ENCODE peak calls at places on chromosomes 12 and 14, in six cellular contexts. R is upper lobe of right lung, K is cardiac fibroblast, I is astrocyte of the spinal cord, V is choroid plexus epithelial cell, J is HCT116. P is an unnamed sample.

GRCh38 chr12:110355080-110355479 is 48.4 kb downstream of the ANAPC7 start:
- DNase-seq in R (no peak), K (no peak), I (no peak), V (peak), J (peak), P (no peak)

GRCh38 chr14:92058006-92058917 is 18.4 kb upstream of the TRIP11 start:
- DNase-seq in R (no peak), K (no peak), I (no peak), V (no peak), J (no peak), P (no peak)

GRCh38 chr12:100724071-100724470 is 70.5 kb upstream of the ANO4 start:
- DNase-seq in R (no peak), K (no peak), I (no peak), V (no peak), J (no peak), P (no peak)

GRCh38 chr12:19916193-19916498 is 452.2 kb upstream of the PDE3A start:
- DNase-seq in R (no peak), K (no peak), I (no peak), V (no peak), J (no peak), P (no peak)

GRCh38 chr12:89075890-89076591 is 276.3 kb downstream of the DUSP6 start:
- DNase-seq in R (no peak), K (no peak), I (no peak), V (peak), J (no peak), P (no peak)

GRCh38 chr14:87155850-87156491 is 837.0 kb downstream of the GALC start:
- DNase-seq in R (no peak), K (no peak), I (no peak), V (no peak), J (no peak), P (no peak)

GRCh38 chr12:89497005-89497404 is 27.6 kb downstream of the GALNT4 start:
- DNase-seq in R (no peak), K (no peak), I (no peak), V (peak), J (no peak), P (no peak)

GRCh38 chr14:68417007-68417659 is 375.7 kb downstream of the ZFP36L1 start:
- DNase-seq in R (no peak), K (no peak), I (no peak), V (no peak), J (no peak), P (no peak)

GRCh38 chr12:127174881-127175280 is 1092.1 kb upstream of the TMEM132C start:
- DNase-seq in R (no peak), K (peak), I (no peak), V (no peak), J (no peak), P (no peak)

GRCh38 chr12:26149963-26150362 is 25.1 kb upstream of the BHLHE41 start:
- DNase-seq in R (no peak), K (no peak), I (no peak), V (no peak), J (no peak), P (no peak)

GRCh38 chr14:26394114-26394855 is 203.5 kb downstream of the NOVA1 start:
- DNase-seq in R (no peak), K (peak), I (peak), V (peak), J (no peak), P (no peak)

GRCh38 chr12:93521225-93521854 is 51.1 kb upstream of the SOCS2 start:
- DNase-seq in R (no peak), K (no peak), I (no peak), V (peak), J (no peak), P (no peak)

GRCh38 chr12:122421815-122422737 is at the start of gene CLIP1:
- DNase-seq in R (peak), K (peak), I (peak), V (peak), J (no peak), P (no peak)

GRCh38 chr14:85063747-85064146 is 466.2 kb upstream of the FLRT2 start:
- DNase-seq in R (no peak), K (no peak), I (no peak), V (no peak), J (no peak), P (no peak)

GRCh38 chr12:100993916-100994315 is 199.3 kb downstream of the ANO4 start:
- DNase-seq in R (no peak), K (no peak), I (no peak), V (no peak), J (no peak), P (no peak)

GRCh38 chr14:76918176-76918750 is 92.1 kb downstream of the LRRC74A start:
- DNase-seq in R (peak), K (peak), I (peak), V (peak), J (no peak), P (no peak)

GRCh38 chr12:93571854-93572711 is at the start of gene SOCS2:
- DNase-seq in R (peak), K (peak), I (no peak), V (peak), J (no peak), P (no peak)

GRCh38 chr14:74913986-74914573 is 9.0 kb downstream of the RPS6KL1 start:
- DNase-seq in R (no peak), K (peak), I (peak), V (peak), J (peak), P (no peak)

GRCh38 chr14:67653651-67654280 is 20.7 kb downstream of the VTI1B start:
- DNase-seq in R (no peak), K (peak), I (no peak), V (peak), J (no peak), P (no peak)

GRCh38 chr14:100679707-100680438 is 46.8 kb upstream of the DLK1 start:
- DNase-seq in R (no peak), K (peak), I (peak), V (peak), J (no peak), P (peak)

GRCh38 chr12:113161415-113162016 is 12.0 kb downstream of the CFAP73 start:
- DNase-seq in R (no peak), K (no peak), I (peak), V (no peak), J (peak), P (no peak)

GRCh38 chr14:104554608-104555401 is 24.8 kb upstream of the C14orf180 start:
- DNase-seq in R (peak), K (no peak), I (no peak), V (no peak), J (no peak), P (no peak)

GRCh38 chr14:97603201-97603600 is 806.0 kb downstream of the VRK1 start:
- DNase-seq in R (no peak), K (no peak), I (no peak), V (no peak), J (no peak), P (no peak)

GRCh38 chr12:32437095-32437515 is 37.7 kb downstream of the FGD4 start:
- DNase-seq in R (no peak), K (peak), I (peak), V (peak), J (peak), P (peak)

GRCh38 chr14:23008836-23009235 is 1.1 kb downstream of the C14orf93 start:
- DNase-seq in R (no peak), K (no peak), I (peak), V (no peak), J (no peak), P (no peak)

DNA sequence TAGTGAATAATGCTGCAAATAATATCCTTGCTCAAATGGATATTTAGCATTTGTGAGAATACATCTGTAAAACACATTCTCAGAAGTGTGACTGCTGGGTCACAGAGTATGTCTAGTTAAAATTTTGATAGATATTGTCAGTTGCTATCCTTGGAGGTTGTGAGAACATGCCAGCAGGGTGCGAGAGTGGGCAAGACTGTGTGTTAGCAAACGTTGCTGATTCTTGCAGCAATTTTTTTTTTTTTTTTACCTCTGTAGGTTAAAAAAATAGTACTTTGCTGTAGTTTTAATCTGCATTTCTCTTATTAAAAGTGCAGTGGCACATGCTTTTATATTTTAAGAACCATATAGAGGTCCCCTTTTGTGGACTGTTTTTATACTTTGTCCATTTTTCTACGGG is 4.5 kb upstream of the NYNRIN start:
- DNase-seq in R (no peak), K (no peak), I (no peak), V (no peak), J (peak), P (no peak)
- TF ChIP-seq CTCF in R (no peak), K (no peak), I (no peak), V (no peak), J (peak), P (no peak)

DNA sequence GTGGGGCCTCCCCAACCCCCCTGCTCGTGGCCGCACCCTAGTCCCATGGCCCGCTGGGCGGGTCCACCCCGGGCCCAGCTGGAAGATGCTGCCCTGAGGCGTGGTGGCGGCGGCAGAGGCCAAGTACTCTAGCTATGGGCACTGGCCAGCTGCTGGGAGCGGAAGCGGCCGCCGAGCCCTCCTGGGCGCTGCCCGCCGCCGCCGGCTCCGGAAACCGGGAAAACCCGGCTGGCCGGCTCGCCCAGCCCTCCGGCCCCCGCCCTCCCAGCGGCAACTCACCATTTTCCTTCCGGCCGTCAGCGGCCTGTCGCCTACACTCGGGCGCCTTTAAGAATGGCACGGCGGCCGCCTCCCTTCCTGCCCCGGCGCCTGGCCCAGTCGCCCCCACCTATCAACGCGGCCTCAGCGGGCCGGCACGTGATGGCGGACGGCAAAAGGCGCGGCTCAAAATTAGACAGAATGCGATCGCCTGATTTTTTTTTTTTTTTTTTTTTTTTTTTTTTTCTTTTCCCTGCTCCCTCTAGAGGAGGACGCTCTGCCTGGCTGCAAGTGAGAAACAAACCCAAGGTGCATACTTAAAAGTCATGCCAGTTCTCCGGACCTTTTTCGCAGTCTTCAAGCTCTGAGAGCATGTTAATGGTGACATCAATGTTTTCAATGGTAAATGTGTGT is at the start of gene GMFB:
- DNase-seq in R (peak), K (peak), I (peak), V (peak), J (peak), P (peak)
- TF ChIP-seq CTCF in R (peak), K (peak), I (peak), V (peak), J (peak), P (peak)

GRCh38 chr12:129949652-129950051 is 45.8 kb upstream of the TMEM132D start:
- DNase-seq in R (no peak), K (no peak), I (no peak), V (no peak), J (no peak), P (no peak)
- TF ChIP-seq CTCF in R (no peak), K (no peak), I (no peak), V (no peak), J (no peak), P (no peak)

DNA sequence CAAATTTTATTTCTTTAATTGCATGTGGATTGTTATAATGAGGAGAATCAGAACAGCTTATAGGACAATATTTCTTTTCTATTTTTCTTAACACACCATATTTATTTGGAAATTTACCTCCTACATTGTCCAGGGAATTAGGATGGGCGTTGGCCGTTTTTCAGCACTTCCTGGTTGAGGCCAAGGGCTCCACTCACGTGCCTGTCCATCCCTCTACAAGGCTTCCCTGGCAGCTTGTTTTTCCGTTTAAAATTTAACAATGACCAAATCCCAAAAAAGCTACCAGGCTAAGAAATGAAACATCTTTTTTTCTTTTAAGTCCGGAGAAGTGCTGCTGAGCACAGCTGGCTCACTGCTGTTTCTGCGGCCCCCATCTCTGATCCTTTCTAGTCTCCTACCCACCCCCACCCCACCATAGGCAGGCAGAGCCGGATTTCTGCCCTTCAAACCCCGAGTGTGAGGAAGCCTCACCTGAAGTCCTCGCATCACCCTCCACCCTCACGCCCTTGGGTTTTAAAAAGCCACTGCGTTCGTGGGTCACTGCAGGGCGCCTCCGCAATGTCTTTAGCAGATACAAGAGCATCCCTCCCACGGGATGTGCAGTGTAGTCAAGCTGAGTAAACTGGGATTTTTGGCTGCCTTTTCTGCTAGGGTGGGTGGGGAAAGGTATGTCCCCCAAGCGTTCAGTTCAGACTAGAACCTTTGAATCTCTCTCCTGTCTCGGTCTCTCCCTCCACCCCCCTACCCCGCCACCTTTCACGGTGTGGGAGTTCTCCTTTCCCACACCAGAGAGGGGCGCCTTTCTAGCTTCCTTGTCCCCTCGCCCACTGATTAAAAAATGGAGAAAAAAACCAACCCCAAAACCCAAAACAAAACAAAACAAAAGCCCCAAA is 767 bp upstream of the FAR2 start:
- DNase-seq in R (peak), K (peak), I (peak), V (peak), J (no peak), P (no peak)
- TF ChIP-seq CTCF in R (no peak), K (no peak), I (peak), V (peak), J (peak), P (peak)

DNA sequence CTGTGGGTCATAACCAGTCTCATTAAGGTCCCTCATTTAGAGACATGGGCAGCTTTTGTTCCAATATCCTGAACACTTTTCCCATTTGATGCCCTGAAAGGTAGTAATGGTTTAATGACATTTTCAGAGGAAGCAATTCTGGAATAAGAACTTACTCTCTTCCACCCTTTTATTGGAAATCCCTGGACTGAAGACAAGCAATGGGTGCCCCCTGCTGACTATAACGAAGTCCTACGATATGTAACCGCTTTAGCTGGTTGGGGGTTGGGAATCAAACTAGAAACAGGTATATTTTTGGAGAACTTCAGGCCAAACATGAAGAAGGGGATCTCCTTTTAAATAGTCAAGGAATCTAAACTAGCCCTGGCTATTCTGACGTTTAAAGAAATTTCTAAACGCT is 20.5 kb downstream of the SARNP start:
- DNase-seq in R (no peak), K (peak), I (peak), V (peak), J (peak), P (no peak)
- TF ChIP-seq CTCF in R (peak), K (peak), I (peak), V (peak), J (peak), P (peak)

GRCh38 chr12:27869567-27869966 is 89.5 kb upstream of the MANSC4 start:
- DNase-seq in R (no peak), K (no peak), I (no peak), V (no peak), J (no peak), P (no peak)
- TF ChIP-seq CTCF in R (no peak), K (no peak), I (no peak), V (no peak), J (no peak), P (no peak)